ENCODE peak calls at places on chromosome 21, in five cellular contexts. Y is pancreas, Z is psoas muscle, T is bronchial epithelial cell, J is prostate gland. N is an unnamed sample.

GRCh38 chr21:42690586-42690985 is 37.2 kb downstream of the PDE9A start:
- DNase-seq in Y (no peak), Z (no peak), J (no peak), T (no peak), N (no peak)

GRCh38 chr21:14988760-14989159 is 76.0 kb downstream of the NRIP1 start:
- DNase-seq in Y (no peak), Z (no peak), T (no peak), J (no peak), N (no peak)

GRCh38 chr21:37622755-37623543 is 256.4 kb downstream of the DYRK1A start:
- DNase-seq in Z (no peak), J (no peak), T (no peak), Y (no peak), N (no peak)

GRCh38 chr21:14901482-14901958 is 163.3 kb downstream of the NRIP1 start:
- DNase-seq in Z (no peak), T (peak; percentile 85), J (no peak), Y (no peak), N (peak; percentile 28)

GRCh38 chr21:46057710-46058241 is 40.1 kb upstream of the COL6A2 start:
- DNase-seq in Y (no peak), T (no peak), J (no peak), Z (no peak), N (no peak)

GRCh38 chr21:45381036-45381787 is 23.8 kb upstream of the COL18A1 start:
- DNase-seq in T (no peak), Y (no peak), J (no peak), Z (peak; percentile 46), N (no peak)

GRCh38 chr21:46121286-46122221 is 23.6 kb downstream of the COL6A2 start:
- DNase-seq in Z (peak; percentile 48), Y (no peak), J (no peak), T (no peak), N (no peak)

GRCh38 chr21:15015622-15016471 is 49.0 kb downstream of the NRIP1 start:
- DNase-seq in T (peak; percentile 88), Z (no peak), J (no peak), Y (no peak), N (no peak)

GRCh38 chr21:41956926-41957729 is 3.3 kb upstream of the C2CD2 start:
- DNase-seq in T (peak; percentile 54), J (no peak), Y (no peak), Z (no peak), N (no peak)

GRCh38 chr21:38531610-38532009 is 33.3 kb upstream of the ERG start:
- DNase-seq in Z (no peak), Y (no peak), J (no peak), T (no peak), N (no peak)

DNA sequence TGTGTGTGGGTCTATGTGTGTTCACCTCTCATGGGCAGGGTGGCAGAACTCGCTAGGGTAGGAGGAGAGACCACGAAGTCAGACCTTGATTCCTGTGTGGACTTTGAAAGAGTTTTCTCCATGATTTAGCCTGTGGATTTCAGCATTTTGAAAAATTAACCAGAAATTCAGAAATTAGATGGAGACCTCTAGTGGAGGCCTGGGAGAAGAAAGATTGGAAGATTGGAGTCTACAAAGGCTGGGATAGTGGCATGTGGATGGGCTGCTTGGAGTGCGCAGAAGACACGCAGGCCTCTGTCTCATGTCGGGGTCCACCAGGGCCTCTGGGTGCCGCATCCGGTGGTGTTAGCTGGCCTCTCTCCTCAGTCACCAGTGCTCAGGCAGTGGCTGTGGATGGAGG is 18.9 kb upstream of the IGSF5 start:
- DNase-seq in T (no peak), Y (no peak), Z (no peak), J (no peak), N (no peak)
- TF ChIP-seq CTCF in T (no peak), Y (no peak), Z (no peak), J (no peak), N (no peak)

GRCh38 chr21:31915566-31915965 is 42.7 kb downstream of the HUNK start:
- DNase-seq in J (no peak), Y (no peak), T (no peak), Z (no peak), N (no peak)

GRCh38 chr21:31914472-31914871 is 41.7 kb downstream of the HUNK start:
- DNase-seq in Y (no peak), J (no peak), T (no peak), Z (no peak), N (no peak)

GRCh38 chr21:31912501-31912900 is 39.7 kb downstream of the HUNK start:
- DNase-seq in T (no peak), Y (no peak), Z (no peak), J (no peak), N (no peak)

GRCh38 chr21:31911138-31911907 is 38.5 kb downstream of the HUNK start:
- DNase-seq in Z (no peak), T (peak; percentile 71), J (no peak), Y (no peak), N (no peak)

DNA sequence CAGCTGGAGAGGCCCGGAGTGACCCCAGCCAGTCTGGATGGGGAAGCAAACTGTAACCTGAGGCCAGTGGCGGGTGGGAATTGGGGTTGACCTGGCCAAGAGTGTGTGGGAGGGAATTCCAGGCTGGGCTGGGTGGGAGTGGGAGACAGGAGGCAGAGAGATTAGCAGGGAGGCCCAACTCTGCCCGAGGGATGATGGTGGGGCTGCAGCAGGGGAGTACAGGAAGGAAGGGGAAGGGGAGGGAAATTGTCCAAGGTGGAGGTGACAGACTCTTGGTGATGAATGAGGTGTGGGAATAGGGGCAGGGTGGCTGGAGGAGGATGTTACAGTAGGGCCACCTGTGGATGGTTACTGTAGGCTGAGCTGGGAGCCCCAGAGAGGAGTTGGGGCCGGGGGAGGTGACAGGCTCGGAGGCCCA is 40.4 kb downstream of the HUNK start:
- DNase-seq in Z (no peak), Y (no peak), J (no peak), T (no peak), N (no peak)
- TF ChIP-seq CTCF in Z (no peak), Y (no peak), J (no peak), T (no peak), N (no peak)

GRCh38 chr21:17726047-17726446 is 93.1 kb downstream of the C21orf91 start:
- DNase-seq in Y (no peak), Z (no peak), T (peak; percentile 34), J (no peak), N (no peak)
- TF ChIP-seq CTCF in Y (no peak), Z (no peak), T (peak; percentile 44), J (no peak), N (no peak)

GRCh38 chr21:31347435-31348032 is 3.5 kb upstream of the TIAM1 start:
- DNase-seq in Y (no peak), Z (no peak), T (peak; percentile 62), J (no peak), N (no peak)
- TF ChIP-seq CTCF in Y (no peak), Z (peak; percentile 24), T (peak; percentile 61), J (no peak), N (no peak)

GRCh38 chr21:28742527-28742926 is 250.2 kb downstream of the LTN1 start:
- DNase-seq in J (no peak), T (peak; percentile 52), Y (no peak), Z (no peak), N (no peak)
- TF ChIP-seq CTCF in J (no peak), T (peak; percentile 25), Y (no peak), Z (peak; percentile 14), N (no peak)

GRCh38 chr21:26850116-26850643 is 5.0 kb upstream of the ADAMTS1 start:
- DNase-seq in Y (no peak), Z (no peak), J (no peak), T (peak; percentile 68), N (no peak)
- TF ChIP-seq CTCF in Y (peak; percentile 50), Z (peak; percentile 64), J (peak; percentile 65), T (peak; percentile 24), N (peak; percentile 40)

DNA sequence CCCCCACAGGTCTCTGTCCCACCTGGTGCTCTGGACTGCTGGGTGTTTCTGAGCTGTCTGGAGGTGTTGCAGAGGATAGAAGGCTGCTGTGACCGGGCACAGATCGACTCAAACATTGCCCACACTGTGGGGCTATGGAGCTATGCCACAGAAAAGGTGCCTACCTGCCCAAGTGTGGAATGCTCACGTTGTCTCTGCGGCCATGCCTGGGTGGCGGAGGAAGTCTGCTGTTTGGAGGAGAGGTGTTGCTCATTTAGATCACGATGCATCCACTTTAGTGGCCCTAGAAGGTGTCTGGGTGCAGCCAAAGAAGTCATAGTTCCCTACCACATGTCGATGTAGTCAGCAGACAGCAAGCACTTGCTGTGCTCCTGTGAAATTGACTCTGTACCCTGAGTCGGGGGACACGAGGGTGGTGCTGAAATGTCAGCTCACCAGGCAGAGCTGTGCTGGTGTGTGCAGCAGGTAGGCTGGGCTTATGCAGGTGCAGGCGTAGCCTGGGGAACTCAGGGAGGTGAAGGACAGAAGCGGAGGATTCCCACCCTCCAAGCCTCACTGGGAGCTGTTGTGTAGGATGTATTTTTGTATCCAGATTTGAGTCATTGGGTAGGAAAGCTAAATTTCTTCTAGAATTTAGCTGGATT is 32.8 kb upstream of the PWP2 start:
- DNase-seq in Z (no peak), T (no peak), J (no peak), Y (no peak), N (no peak)
- TF ChIP-seq CTCF in Z (no peak), T (no peak), J (no peak), Y (no peak), N (no peak)

GRCh38 chr21:18161841-18162240 is 82.8 kb upstream of the CHODL start:
- DNase-seq in T (no peak), Z (no peak), Y (no peak), J (no peak), N (no peak)

GRCh38 chr21:18170221-18170620 is 74.4 kb upstream of the CHODL start:
- DNase-seq in Z (no peak), Y (no peak), T (no peak), J (no peak), N (no peak)

GRCh38 chr21:18164483-18164882 is 80.2 kb upstream of the CHODL start:
- DNase-seq in J (no peak), Z (no peak), T (no peak), Y (no peak), N (no peak)

GRCh38 chr21:18168108-18168507 is 76.5 kb upstream of the CHODL start:
- DNase-seq in Y (no peak), T (no peak), J (no peak), Z (no peak), N (no peak)

GRCh38 chr21:18164933-18165332 is 79.7 kb upstream of the CHODL start:
- DNase-seq in Z (no peak), T (peak; percentile 18), Y (no peak), J (no peak), N (no peak)
- TF ChIP-seq CTCF in Z (no peak), T (no peak), Y (no peak), J (no peak), N (no peak)

GRCh38 chr21:36087362-36088138 is 17.7 kb downstream of the CBR1 start:
- DNase-seq in Y (no peak), J (no peak), Z (no peak), T (no peak), N (no peak)
- TF ChIP-seq CTCF in Y (no peak), J (no peak), Z (peak; percentile 7), T (no peak), N (no peak)